ENCODE peak calls at places on chromosomes 1 and 21, in six cellular contexts. V is T-helper 1 cell; W is stimulated activated CD4-positive, alpha-beta T cell treated with anti-CD3 and anti-CD28 coated beads, Interleukin-2, amount 100 ng/mL, for 48 hours; R is globus pallidus; G is heart left ventricle; S is thoracic aorta. E is an unnamed sample.

GRCh38 chr1:1943834-1944570 is 24.9 kb upstream of the TMEM52 start:
- DNase-seq in V (peak), W (peak), R (no peak), G (peak), S (no peak), E (no peak)

GRCh38 chr21:31078216-31078615 is 39.9 kb upstream of the KRTAP19-8 start:
- DNase-seq in V (no peak), W (no peak), R (no peak), G (no peak), S (no peak), E (no peak)

GRCh38 chr1:218430802-218431201 is 85.7 kb downstream of the TGFB2 start:
- DNase-seq in V (no peak), W (no peak), R (no peak), G (no peak), S (no peak), E (no peak)

GRCh38 chr1:233679598-233679997 is 65.7 kb downstream of the KCNK1 start:
- DNase-seq in V (no peak), W (no peak), R (no peak), G (no peak), S (no peak), E (no peak)

GRCh38 chr1:202329891-202330290 is 11.8 kb downstream of the UBE2T start:
- DNase-seq in V (no peak), W (no peak), R (no peak), G (no peak), S (no peak), E (no peak)

GRCh38 chr1:72442251-72442650 is 159.9 kb upstream of the NEGR1 start:
- DNase-seq in V (no peak), W (no peak), R (no peak), G (no peak), S (no peak), E (no peak)

GRCh38 chr1:15056515-15057285 is 96.8 kb upstream of the TMEM51 start:
- DNase-seq in V (no peak), W (no peak), R (no peak), G (no peak), S (no peak), E (no peak)

GRCh38 chr1:11434506-11434905 is 44.4 kb upstream of the DISP3 start:
- DNase-seq in V (no peak), W (no peak), R (no peak), G (no peak), S (no peak), E (no peak)

GRCh38 chr1:214491468-214492120 is 59.8 kb downstream of the PTPN14 start:
- DNase-seq in V (no peak), W (no peak), R (no peak), G (no peak), S (no peak), E (no peak)

GRCh38 chr1:72649211-72649888 is 367.0 kb upstream of the NEGR1 start:
- DNase-seq in V (no peak), W (no peak), R (no peak), G (no peak), S (no peak), E (no peak)

GRCh38 chr1:66642992-66643391 is 109.0 kb downstream of the SGIP1 start:
- DNase-seq in V (no peak), W (no peak), R (no peak), G (no peak), S (no peak), E (no peak)

GRCh38 chr1:207181838-207182237 is 77.8 kb downstream of the C4BPA start:
- DNase-seq in V (no peak), W (no peak), R (no peak), G (no peak), S (no peak), E (no peak)

GRCh38 chr1:100440075-100440809 is 87.9 kb downstream of the CDC14A start:
- DNase-seq in V (peak), W (peak), R (no peak), G (peak), S (no peak), E (no peak)

GRCh38 chr1:47209725-47210330 is 20.0 kb upstream of the PDZK1IP1 start:
- DNase-seq in V (no peak), W (no peak), R (no peak), G (no peak), S (no peak), E (no peak)

GRCh38 chr1:25989860-25990650 is 7.8 kb downstream of the PAFAH2 start:
- DNase-seq in V (no peak), W (no peak), R (no peak), G (no peak), S (no peak), E (no peak)

E was measured in lung.